ENCODE peak calls at places on chromosomes 5 and 9, in six cellular contexts. T, X, J, L, S and R are unnamed samples. For H3K27me3, the result is how much of the 10 kb centered on the place peaks cover.

GRCh38 chr5:163357636-163358035 is 79.8 kb upstream of the CCNG1 start:
- DNase-seq in T (no peak), X (no peak), J (no peak), L (no peak), S (no peak), R (no peak)

GRCh38 chr5:66207800-66208561 is 63.9 kb downstream of the SREK1 start:
- DNase-seq in T (no peak), X (no peak), J (no peak), L (peak), S (no peak), R (no peak)

GRCh38 chr5:89582768-89583339 is 699.9 kb upstream of the MEF2C start:
- DNase-seq in T (no peak), X (no peak), J (no peak), L (no peak), S (no peak), R (no peak)

GRCh38 chr9:70429899-70430298 is 15.4 kb upstream of the KLF9 start:
- DNase-seq in T (no peak), X (no peak), J (no peak), L (no peak), S (no peak), R (no peak)

GRCh38 chr5:139443766-139444473 is 4.6 kb upstream of the DNAJC18 start:
- DNase-seq in T (no peak), X (no peak), J (no peak), L (no peak), S (no peak), R (no peak)

GRCh38 chr9:114777841-114778240 is 28.0 kb downstream of the TNFSF15 start:
- DNase-seq in T (no peak), X (no peak), J (no peak), L (no peak), S (peak), R (no peak)

GRCh38 chr9:4011062-4011461 is 288.8 kb downstream of the GLIS3 start:
- DNase-seq in T (no peak), X (no peak), J (no peak), L (no peak), S (no peak), R (no peak)

GRCh38 chr9:18673179-18673578 is 199.2 kb downstream of the ADAMTSL1 start:
- DNase-seq in T (no peak), X (no peak), J (no peak), L (no peak), S (no peak), R (no peak)

GRCh38 chr9:86181379-86182315 is 77.8 kb downstream of the C9orf153 start:
- DNase-seq in T (no peak), X (no peak), J (no peak), L (no peak), S (no peak), R (no peak)

GRCh38 chr5:64939772-64940510 is 171.2 kb downstream of the CWC27 start:
- DNase-seq in T (peak), X (peak), J (peak), L (no peak), S (no peak), R (no peak)

GRCh38 chr9:114108016-114108833 is 9.1 kb upstream of the KIF12 start:
- DNase-seq in T (peak), X (peak), J (peak), L (peak), S (peak), R (peak)

GRCh38 chr9:112548836-112549235 is 62.2 kb downstream of the KIAA1958 start:
- DNase-seq in T (no peak), X (no peak), J (no peak), L (no peak), S (no peak), R (no peak)
- H3K4me3 ChIP-seq in T (no peak), X (no peak), J (no peak), L (no peak), S (no peak), R (no peak)

GRCh38 chr9:133608881-133609280 is 308 bp downstream of the FAM163B start:
- DNase-seq in T (no peak), X (no peak), J (peak), L (no peak), S (no peak), R (no peak)

GRCh38 chr9:133607976-133608375 is 1.2 kb downstream of the FAM163B start:
- DNase-seq in T (no peak), X (no peak), J (no peak), L (no peak), S (no peak), R (no peak)

GRCh38 chr9:133607381-133607780 is 1.8 kb downstream of the FAM163B start:
- DNase-seq in T (no peak), X (no peak), J (no peak), L (no peak), S (no peak), R (no peak)

GRCh38 chr9:133609311-133610098 is at the start of gene FAM163B:
- DNase-seq in T (peak), X (peak), J (peak), L (peak), S (peak), R (peak)

DNA sequence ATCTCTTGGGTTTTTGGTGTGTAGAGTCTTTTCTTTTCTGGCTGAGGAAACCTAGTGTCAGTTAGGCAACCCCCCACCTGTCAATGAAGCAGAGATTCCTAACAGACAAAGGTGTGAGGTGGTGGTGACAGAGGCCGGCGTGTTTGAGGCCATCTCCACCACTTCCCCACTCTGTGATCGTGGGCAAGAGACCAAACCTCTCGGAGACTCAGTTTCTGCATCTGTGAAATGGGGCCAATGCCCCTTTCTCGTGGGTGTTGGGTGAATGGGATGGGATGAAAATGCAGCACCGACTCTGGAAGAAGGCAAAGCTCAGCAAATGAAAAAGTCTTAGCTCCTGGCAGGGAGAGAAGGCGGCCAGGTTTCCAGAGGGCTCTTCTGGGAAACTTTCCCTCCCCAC is 807 bp downstream of the FAM163B start:
- DNase-seq in T (no peak), X (no peak), J (no peak), L (no peak), S (no peak), R (no peak)
- H3K27me3 ChIP-seq in T (half or more), X (half or more), J (under half), L (under half), S (under half), R (under half)

DNA sequence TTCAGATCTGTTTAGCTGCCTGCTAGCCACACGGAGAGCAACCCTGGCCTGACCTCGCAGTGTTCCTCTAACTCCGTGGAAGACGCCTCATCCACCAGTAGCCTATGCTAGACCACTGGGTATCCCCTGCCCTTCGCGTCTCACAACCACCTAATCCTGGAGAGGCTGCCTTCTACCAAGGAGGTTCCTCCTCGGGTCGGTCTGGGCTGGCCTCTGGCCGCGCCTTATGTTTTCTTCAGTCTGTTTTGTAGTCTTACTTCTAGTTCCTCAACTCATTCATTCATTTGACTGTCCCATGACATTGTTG is 1.6 kb upstream of the TPM2 start:
- DNase-seq in T (no peak), X (no peak), J (no peak), L (no peak), S (no peak), R (no peak)
- H3K4me3 ChIP-seq in T (peak), X (peak), J (peak), L (peak), S (peak), R (peak)

GRCh38 chr5:179375236-179375685 is 30.0 kb upstream of the ADAMTS2 start:
- DNase-seq in T (peak), X (no peak), J (no peak), L (no peak), S (no peak), R (no peak)

GRCh38 chr5:179373961-179374505 is 28.8 kb upstream of the ADAMTS2 start:
- DNase-seq in T (peak), X (no peak), J (no peak), L (no peak), S (no peak), R (no peak)

GRCh38 chr5:179374506-179375235 is 29.4 kb upstream of the ADAMTS2 start:
- DNase-seq in T (no peak), X (no peak), J (no peak), L (no peak), S (no peak), R (no peak)

GRCh38 chr5:179371681-179372675 is 26.7 kb upstream of the ADAMTS2 start:
- DNase-seq in T (peak), X (peak), J (no peak), L (no peak), S (no peak), R (peak)

GRCh38 chr5:179373101-179373934 is 28.1 kb upstream of the ADAMTS2 start:
- DNase-seq in T (peak), X (no peak), J (no peak), L (peak), S (no peak), R (no peak)
- H3K27me3 ChIP-seq in T (under half), X (under half), J (under half), L (under half), S (under half), R (under half)

DNA sequence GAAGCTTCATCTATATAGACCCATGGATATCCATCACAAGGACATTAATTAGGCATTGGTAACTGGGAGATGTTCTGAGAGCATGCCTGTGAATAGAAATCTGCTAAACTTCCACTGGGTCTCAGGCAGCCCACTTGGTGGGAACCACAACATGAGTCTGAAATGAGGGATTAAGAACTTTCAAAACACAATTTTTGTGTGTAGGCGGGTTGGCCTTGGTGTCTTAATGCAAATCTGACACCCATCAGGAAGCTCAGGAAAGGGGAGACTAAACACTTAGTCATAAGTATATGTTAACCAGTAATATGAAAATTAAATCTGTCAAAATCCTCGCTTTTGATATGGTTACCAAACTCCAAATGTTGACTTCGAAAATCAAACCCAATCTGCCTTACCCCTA is 113.2 kb downstream of the FANCC start:
- DNase-seq in T (no peak), X (no peak), J (no peak), L (no peak), S (no peak), R (no peak)
- H3K4me3 ChIP-seq in T (no peak), X (no peak), J (no peak), L (no peak), S (no peak), R (no peak)

GRCh38 chr5:554284-554988 is 30.2 kb upstream of the SLC9A3 start:
- DNase-seq in T (peak), X (no peak), J (no peak), L (peak), S (no peak), R (peak)
- H3K27me3 ChIP-seq in T (under half), X (under half), J (under half), L (under half), S (under half), R (under half)

GRCh38 chr5:136055612-136056302 is 27.0 kb downstream of the TGFBI start:
- DNase-seq in T (no peak), X (no peak), J (no peak), L (no peak), S (no peak), R (no peak)

GRCh38 chr5:136052692-136053335 is 24.0 kb downstream of the TGFBI start:
- DNase-seq in T (no peak), X (no peak), J (no peak), L (no peak), S (no peak), R (no peak)

GRCh38 chr5:136054133-136054996 is 25.6 kb downstream of the TGFBI start:
- DNase-seq in T (no peak), X (no peak), J (no peak), L (no peak), S (no peak), R (no peak)

GRCh38 chr5:136051486-136052220 is 22.9 kb downstream of the TGFBI start:
- DNase-seq in T (no peak), X (no peak), J (no peak), L (no peak), S (no peak), R (no peak)

DNA sequence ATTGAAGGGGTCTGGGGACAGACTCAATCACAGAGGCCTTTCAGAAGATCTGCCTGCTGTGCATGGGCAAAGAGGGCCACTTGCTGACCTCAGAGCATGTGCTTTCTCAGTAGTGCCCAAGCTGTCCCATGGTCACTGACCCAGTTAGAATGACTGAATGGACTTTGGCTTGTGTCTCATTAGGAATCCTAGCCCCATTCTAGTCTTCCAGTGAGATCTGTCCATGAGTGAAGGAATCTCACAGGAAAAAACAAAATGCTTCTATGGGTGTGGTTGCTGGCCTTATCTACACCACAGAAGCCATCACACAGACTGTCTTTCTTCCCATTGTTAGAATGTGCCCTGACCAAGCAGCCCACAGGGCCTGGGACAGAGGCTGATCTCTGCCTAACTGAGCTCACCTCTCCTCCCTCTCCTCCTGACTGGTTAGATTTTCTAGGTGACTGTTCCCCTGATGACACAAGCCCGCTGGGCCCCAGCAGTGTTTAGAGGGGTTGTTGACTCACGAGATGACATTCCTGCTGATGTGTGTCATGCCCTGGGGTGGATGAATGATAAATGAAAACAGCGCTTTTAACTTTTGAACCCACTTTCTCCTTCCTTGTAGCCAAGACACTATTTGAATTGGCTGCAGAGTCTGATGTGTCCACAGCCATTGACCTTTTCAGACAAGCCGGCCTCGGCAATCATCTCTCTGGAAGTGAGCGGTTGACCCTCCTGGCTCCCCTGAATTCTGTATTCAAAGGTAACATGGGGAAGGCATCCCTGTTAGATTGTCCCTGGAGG is 24.7 kb downstream of the TGFBI start:
- DNase-seq in T (peak), X (peak), J (no peak), L (no peak), S (no peak), R (no peak)
- H3K4me3 ChIP-seq in T (no peak), X (no peak), J (no peak), L (no peak), S (no peak), R (no peak)

DNA sequence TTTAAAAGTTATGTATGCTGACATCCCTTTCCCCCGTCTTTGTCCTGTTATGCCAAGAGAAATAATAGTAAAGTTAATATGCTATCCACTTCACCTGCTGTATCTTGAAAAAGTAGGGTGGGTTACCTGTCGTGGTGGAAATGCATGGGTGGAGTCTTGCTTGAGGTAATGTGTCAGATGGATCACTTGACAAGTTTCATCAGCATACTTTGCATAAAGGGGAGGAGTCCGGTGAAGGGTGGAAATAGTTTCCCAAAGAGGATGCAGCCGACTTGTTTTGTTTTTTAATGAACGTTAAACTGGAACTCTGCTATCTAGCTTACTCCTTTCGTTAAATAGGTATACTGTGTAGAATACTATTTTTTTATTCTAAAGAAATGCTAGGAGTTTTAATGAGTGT is 9.0 kb upstream of the DMRT3 start:
- DNase-seq in T (peak), X (no peak), J (no peak), L (no peak), S (no peak), R (no peak)
- H3K27me3 ChIP-seq in T (half or more), X (half or more), J (under half), L (under half), S (under half), R (under half)

DNA sequence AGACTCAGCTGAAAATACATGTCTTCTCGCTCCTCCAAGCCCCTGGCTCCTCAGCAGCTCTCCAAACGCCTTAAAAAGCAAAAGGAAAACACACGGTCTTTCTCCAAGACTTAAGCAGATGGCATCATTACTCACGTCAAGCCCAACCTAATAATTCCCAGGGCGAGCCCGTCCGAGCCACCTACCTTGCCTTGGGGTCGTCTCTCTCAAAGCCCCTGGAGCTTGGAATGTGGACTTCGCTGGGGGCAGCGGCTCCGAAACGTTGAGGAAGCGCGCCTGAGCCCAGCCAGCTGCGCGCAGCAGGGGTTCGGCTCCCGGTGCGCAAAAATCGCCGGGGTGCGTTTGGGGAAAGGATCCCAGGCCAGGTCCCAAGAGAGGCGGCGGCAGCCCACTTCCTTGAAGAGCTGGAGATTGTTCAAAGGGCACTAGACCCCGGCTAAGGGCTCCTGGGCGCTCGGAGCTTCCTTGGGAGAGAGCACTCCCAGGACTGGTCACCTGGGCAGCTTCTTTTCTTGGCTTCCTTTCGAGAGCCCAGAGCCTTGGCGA is 395 bp downstream of the DRD1 start:
- DNase-seq in T (no peak), X (no peak), J (no peak), L (no peak), S (no peak), R (no peak)
- H3K4me3 ChIP-seq in T (peak), X (peak), J (no peak), L (peak), S (no peak), R (no peak)